ENCODE peak calls at places on chromosomes 13 and 19, in four cellular contexts. A is right cardiac atrium, Z is H7, P is heart left ventricle. K is an unnamed sample.

GRCh38 chr19:38786572-38787265 is 2.3 kb upstream of the LGALS7B start:
- DNase-seq in A (no peak), Z (no peak), P (no peak), K (peak; percentile 39)

GRCh38 chr13:38950987-38951386 is 39.6 kb downstream of the STOML3 start:
- DNase-seq in A (no peak), Z (no peak), P (no peak), K (no peak)

GRCh38 chr19:49152218-49152550 is 3.0 kb downstream of the HRC start:
- DNase-seq in A (no peak), Z (no peak), P (no peak), K (no peak)

GRCh38 chr19:19064811-19065745 is 1.3 kb downstream of the SLC25A42 start:
- DNase-seq in A (peak; percentile 68), Z (peak; percentile 74), P (peak; percentile 48), K (no peak)

GRCh38 chr13:59888408-59888807 is 275.3 kb downstream of the DIAPH3 start:
- DNase-seq in A (no peak), Z (no peak), P (no peak), K (no peak)

GRCh38 chr19:1862424-1863307 is 713 bp downstream of the KLF16 start:
- DNase-seq in A (peak; percentile 80), Z (peak; percentile 91), P (peak; percentile 57), K (peak; percentile 88)

GRCh38 chr13:88526853-88527215 is 855.7 kb downstream of the SLITRK5 start:
- DNase-seq in A (no peak), Z (no peak), P (no peak), K (no peak)

GRCh38 chr13:109783815-109784589 is 2.4 kb downstream of the IRS2 start:
- DNase-seq in A (peak; percentile 67), Z (peak; percentile 43), P (peak; percentile 38), K (peak; percentile 82)

GRCh38 chr19:31279436-31279765 is 69.8 kb downstream of the TSHZ3 start:
- DNase-seq in A (peak; percentile 16), Z (no peak), P (no peak), K (peak; percentile 45)

GRCh38 chr13:101397742-101398141 is 18.6 kb downstream of the NALCN start:
- DNase-seq in A (no peak), Z (no peak), P (no peak), K (no peak)

GRCh38 chr13:113740661-113741060 is 18.4 kb upstream of the TMEM255B start:
- DNase-seq in A (no peak), Z (no peak), P (no peak), K (peak; percentile 54)

GRCh38 chr13:73220966-73221720 is 162.3 kb downstream of the KLF5 start:
- DNase-seq in A (no peak), Z (no peak), P (no peak), K (no peak)

GRCh38 chr19:42471554-42472249 is 29.0 kb upstream of the CXCL17 start:
- DNase-seq in A (no peak), Z (peak; percentile 62), P (no peak), K (no peak)

GRCh38 chr13:94177041-94177440 is 302.4 kb downstream of the DCT start:
- DNase-seq in A (no peak), Z (no peak), P (no peak), K (no peak)

DNA sequence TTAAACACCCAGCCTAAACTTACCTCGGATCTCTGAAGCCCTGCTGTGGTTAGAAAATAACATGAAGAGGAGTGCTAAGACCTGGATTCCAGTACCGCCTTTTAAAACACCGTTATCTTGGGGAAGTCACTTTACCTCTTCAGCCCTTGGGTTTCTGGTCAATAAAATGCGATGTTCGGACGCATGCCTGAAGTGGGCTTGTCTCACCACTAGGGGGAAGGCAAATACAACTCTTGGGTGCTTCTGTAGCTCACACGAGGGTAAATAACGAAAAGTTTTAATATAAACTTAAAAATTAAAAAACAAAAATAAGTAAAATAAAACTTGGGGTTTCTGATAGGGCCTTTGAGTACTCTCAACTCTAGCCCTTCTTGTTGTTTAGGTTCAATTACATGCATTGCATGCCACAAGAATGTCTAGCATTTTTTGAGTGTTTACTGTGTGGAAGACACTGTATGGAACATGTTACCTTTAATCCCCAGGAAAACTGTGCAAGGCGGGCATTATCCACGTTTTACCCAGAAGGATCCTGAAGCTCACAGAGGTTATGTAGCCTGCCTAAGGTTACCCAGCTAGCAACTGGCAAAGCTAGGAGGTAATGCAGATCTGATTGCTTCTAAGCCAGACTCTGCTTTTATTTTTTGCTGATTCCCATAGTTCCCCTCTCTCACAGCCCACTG is 240.4 kb downstream of the LMO7 start:
- DNase-seq in A (peak; percentile 74), Z (peak; percentile 44), P (peak; percentile 41), K (no peak)
- H3K4me3 ChIP-seq in A (no peak overlapping the region), Z (no peak overlapping the region), P (no peak overlapping the region), K (no peak overlapping the region)

GRCh38 chr19:10421240-10421948 is 1.1 kb downstream of the PDE4A start:
- DNase-seq in A (no peak), Z (peak; percentile 43), P (no peak), K (no peak)
- H3K4me3 ChIP-seq in A (no peak overlapping the region), Z (peak overlapping the region; percentile 2), P (no peak overlapping the region), K (no peak overlapping the region)

DNA sequence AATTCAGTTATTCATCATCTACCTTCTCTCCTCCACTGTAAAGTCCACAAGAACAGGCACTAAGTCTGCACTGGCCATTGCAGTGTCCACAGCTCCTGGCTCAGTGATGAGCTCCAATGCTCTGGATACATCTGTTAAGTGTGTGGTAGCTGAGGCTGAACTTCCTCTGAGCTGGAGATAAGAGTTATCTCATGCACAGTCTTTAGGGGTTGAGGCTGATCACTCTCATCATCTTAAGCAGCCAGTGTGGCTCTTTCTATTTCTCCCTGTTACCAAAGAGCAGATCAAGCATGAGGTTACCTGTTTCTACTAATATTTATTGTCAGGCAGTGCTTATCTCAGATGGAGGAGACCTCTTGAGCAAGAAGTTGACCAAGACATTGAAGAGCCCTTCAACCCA is 6.6 kb upstream of the OR10H2 start:
- DNase-seq in A (no peak), Z (no peak), P (no peak), K (no peak)
- H3K4me3 ChIP-seq in A (no peak overlapping the region), Z (no peak overlapping the region), P (no peak overlapping the region), K (no peak overlapping the region)

GRCh38 chr13:33536639-33537425 is 251.3 kb upstream of the STARD13 start:
- DNase-seq in A (no peak), Z (no peak), P (no peak), K (no peak)
- H3K4me3 ChIP-seq in A (no peak overlapping the region), Z (no peak overlapping the region), P (no peak overlapping the region), K (peak overlapping the region; percentile 28)

GRCh38 chr19:46952874-46953273 is 66.8 kb upstream of the NPAS1 start:
- DNase-seq in A (no peak), Z (no peak), P (no peak), K (no peak)

GRCh38 chr19:46954502-46955004 is 65.1 kb upstream of the NPAS1 start:
- DNase-seq in A (no peak), Z (no peak), P (no peak), K (no peak)

GRCh38 chr19:46955813-46956371 is 63.7 kb upstream of the NPAS1 start:
- DNase-seq in A (no peak), Z (no peak), P (no peak), K (no peak)

GRCh38 chr19:46953955-46954501 is 65.6 kb upstream of the NPAS1 start:
- DNase-seq in A (no peak), Z (no peak), P (no peak), K (no peak)

DNA sequence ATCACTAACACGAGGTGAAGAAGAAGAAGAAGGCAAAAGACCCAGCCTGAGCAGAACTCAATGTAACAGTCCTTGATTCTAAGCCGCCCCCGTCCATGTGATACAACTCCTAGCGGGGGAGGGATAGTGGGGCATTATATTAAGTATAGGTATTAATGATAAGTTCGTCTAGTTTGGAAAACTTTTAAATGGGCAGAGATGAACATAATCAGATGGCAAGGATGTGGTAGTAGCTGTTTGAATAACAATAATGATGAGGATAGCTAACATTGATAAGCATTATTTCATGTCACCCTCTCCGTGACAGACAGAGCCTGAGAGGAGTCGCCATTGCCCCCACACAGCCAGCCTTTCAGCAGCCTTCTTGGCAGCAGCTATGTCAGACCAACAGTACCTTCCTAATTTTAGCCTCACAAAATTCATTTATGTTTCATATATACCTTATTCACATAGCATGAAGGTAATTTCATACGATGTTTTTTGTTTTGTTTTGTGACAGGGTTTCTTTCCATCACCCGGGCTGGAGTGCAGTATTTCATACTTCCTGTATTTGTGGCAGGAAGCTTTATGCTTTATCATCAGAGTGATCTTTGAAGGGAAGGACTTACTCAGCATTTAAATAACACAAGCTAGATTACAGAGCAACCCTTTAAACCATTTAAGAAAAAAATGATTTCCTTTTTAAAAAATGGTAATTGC is 64.4 kb upstream of the NPAS1 start:
- DNase-seq in A (no peak), Z (no peak), P (no peak), K (no peak)
- H3K4me3 ChIP-seq in A (no peak overlapping the region), Z (no peak overlapping the region), P (peak overlapping the region; percentile 47), K (no peak overlapping the region)

DNA sequence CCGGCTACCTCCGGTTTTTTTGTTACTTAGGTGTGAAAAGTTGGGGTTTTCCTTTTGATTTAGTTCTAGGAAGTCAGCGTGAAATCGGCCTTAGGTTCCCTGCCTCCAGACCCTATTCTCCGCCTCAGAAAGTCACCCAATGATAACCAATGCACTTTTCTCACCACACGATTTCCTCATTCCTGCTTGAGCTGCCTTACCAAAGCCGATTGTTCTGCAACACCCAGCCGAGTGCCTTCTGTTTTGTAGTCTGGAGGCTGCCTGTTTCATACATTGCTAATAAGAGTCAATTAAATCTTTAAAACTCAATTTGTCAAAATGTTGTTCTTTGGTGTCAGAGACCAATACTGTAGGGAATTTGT is 39.7 kb downstream of the GJA3 start:
- DNase-seq in A (no peak), Z (no peak), P (no peak), K (no peak)
- H3K4me3 ChIP-seq in A (no peak overlapping the region), Z (no peak overlapping the region), P (peak overlapping the region; percentile 58), K (peak overlapping the region; percentile 61)

DNA sequence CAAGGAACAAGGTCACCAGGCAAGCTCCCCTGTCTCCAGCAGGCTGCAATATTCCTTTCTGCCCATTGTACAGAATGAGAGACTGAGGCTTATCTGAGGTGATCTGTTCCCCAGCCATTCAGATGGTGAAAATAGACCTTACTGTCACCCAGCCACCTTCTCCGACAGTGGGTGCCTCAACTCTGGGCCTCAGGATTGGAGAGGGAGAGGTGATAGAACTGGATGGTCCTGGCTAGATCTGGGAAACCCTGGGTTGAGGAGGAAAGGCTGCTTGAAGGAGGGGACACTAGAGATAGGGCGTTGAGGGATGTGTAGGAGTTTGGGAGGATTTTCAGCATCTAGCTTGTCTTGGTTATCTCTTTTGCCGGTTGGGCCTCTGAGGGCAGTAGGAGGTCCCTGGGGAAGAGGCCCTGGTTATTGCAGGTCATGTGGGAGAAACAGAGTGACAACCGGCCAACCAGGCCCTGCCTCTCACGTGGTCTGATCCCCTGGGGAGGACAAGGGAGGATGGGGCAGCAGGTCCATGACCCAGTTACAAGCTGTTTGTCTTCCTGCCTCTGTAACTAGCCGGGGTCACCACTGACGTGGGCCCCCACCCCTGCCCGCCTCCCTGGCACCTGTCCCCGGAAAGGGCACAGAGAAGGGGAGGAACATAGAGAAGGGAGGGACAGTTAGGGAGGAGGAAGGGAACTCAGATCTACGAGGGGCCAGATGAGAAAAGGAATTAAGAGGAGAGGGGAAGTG is 8.2 kb downstream of the NFIC start:
- DNase-seq in A (peak; percentile 88), Z (peak; percentile 45), P (peak; percentile 75), K (no peak)
- H3K4me3 ChIP-seq in A (no peak overlapping the region), Z (no peak overlapping the region), P (no peak overlapping the region), K (no peak overlapping the region)

K was measured in kidney.